ENCODE peak calls at places on chromosomes 2 and 18, in six cellular contexts. Z, S, Y, D, F and E are unnamed samples.

GRCh38 chr2:231905026-231905425 is 21.2 kb downstream of the NPPC start:
- DNase-seq in Z (no peak), S (no peak), Y (no peak), D (no peak), F (no peak), E (no peak)

GRCh38 chr2:101012706-101013181 is 10.7 kb downstream of the RPL31 start:
- DNase-seq in Z (peak; percentile 26), S (peak; percentile 24), Y (peak; percentile 43), D (peak; percentile 54), F (no peak), E (peak; percentile 50)

GRCh38 chr2:241298554-241299165 is 16.8 kb downstream of the HDLBP start:
- DNase-seq in Z (no peak), S (no peak), Y (no peak), D (no peak), F (no peak), E (no peak)

GRCh38 chr2:49940616-49941015 is 786.3 kb upstream of the FSHR start:
- DNase-seq in Z (no peak), S (no peak), Y (no peak), D (no peak), F (no peak), E (no peak)

GRCh38 chr18:45186832-45187231 is 428.4 kb upstream of the SLC14A2 start:
- DNase-seq in Z (no peak), S (no peak), Y (no peak), D (no peak), F (no peak), E (no peak)

GRCh38 chr2:222959358-222959757 is 92.6 kb upstream of the KCNE4 start:
- DNase-seq in Z (no peak), S (no peak), Y (no peak), D (peak; percentile 99), F (peak; percentile 94), E (no peak)

GRCh38 chr2:99706734-99707133 is 216.9 kb upstream of the REV1 start:
- DNase-seq in Z (no peak), S (no peak), Y (no peak), D (no peak), F (no peak), E (no peak)

GRCh38 chr2:10180271-10180670 is 57.7 kb downstream of the RRM2 start:
- DNase-seq in Z (no peak), S (no peak), Y (no peak), D (no peak), F (no peak), E (no peak)

GRCh38 chr2:120767486-120768005 is 31.9 kb downstream of the GLI2 start:
- DNase-seq in Z (no peak), S (no peak), Y (no peak), D (no peak), F (no peak), E (no peak)

GRCh38 chr2:121561617-121562268 is 31.1 kb downstream of the RNU4ATAC start:
- DNase-seq in Z (no peak), S (no peak), Y (no peak), D (peak; percentile 77), F (no peak), E (no peak)

GRCh38 chr2:40048506-40048905 is 269.4 kb upstream of the THUMPD2 start:
- DNase-seq in Z (no peak), S (no peak), Y (no peak), D (no peak), F (no peak), E (no peak)